ENCODE peak calls at places on chromosomes 12 and 14, in six cellular contexts. M, B, Z, C, F and X are unnamed samples.

GRCh38 chr14:95297832-95298231 is 21.9 kb downstream of the CLMN start:
- DNase-seq in M (no peak), B (no peak), Z (no peak), C (no peak), F (no peak), X (no peak)

GRCh38 chr12:20432290-20432689 is 64.0 kb downstream of the PDE3A start:
- DNase-seq in M (no peak), B (no peak), Z (no peak), C (no peak), F (no peak), X (no peak)

GRCh38 chr12:118357327-118358007 is 15.2 kb downstream of the TAOK3 start:
- DNase-seq in M (no peak), B (no peak), Z (peak; percentile 65), C (no peak), F (peak; percentile 66), X (no peak)

GRCh38 chr12:123936956-123937706 is 35.5 kb downstream of the CCDC92 start:
- DNase-seq in M (no peak), B (no peak), Z (no peak), C (no peak), F (no peak), X (no peak)

GRCh38 chr14:72558721-72559120 is 335.2 kb downstream of the DPF3 start:
- DNase-seq in M (no peak), B (no peak), Z (peak; percentile 56), C (peak; percentile 68), F (no peak), X (no peak)

GRCh38 chr12:87991483-87991882 is 37.7 kb downstream of the C12orf50 start:
- DNase-seq in M (no peak), B (no peak), Z (no peak), C (no peak), F (no peak), X (no peak)

GRCh38 chr12:95922231-95922630 is 20.2 kb downstream of the CCDC38 start:
- DNase-seq in M (no peak), B (no peak), Z (peak; percentile 33), C (no peak), F (no peak), X (no peak)

GRCh38 chr14:79809849-79810612 is 401.3 kb downstream of the DIO2 start:
- DNase-seq in M (no peak), B (no peak), Z (peak; percentile 41), C (no peak), F (peak; percentile 33), X (peak; percentile 8)

GRCh38 chr14:55074662-55075061 is 23.2 kb downstream of the MAPK1IP1L start:
- DNase-seq in M (no peak), B (peak; percentile 43), Z (peak; percentile 60), C (no peak), F (peak; percentile 35), X (no peak)

GRCh38 chr12:132427177-132427725 is 62.7 kb upstream of the FBRSL1 start:
- DNase-seq in M (no peak), B (no peak), Z (no peak), C (no peak), F (no peak), X (no peak)

GRCh38 chr14:106803379-106803778 is 1277.0 kb downstream of the TMEM121 start:
- DNase-seq in M (no peak), B (no peak), Z (no peak), C (no peak), F (no peak), X (no peak)
- H3K9me3 ChIP-seq in M (peaks cover 86% of the 10 kb centered on the region), B (peaks cover 49% of the 10 kb centered on the region), Z (peaks cover 18% of the 10 kb centered on the region), C (peaks cover 23% of the 10 kb centered on the region), F (peaks cover 2% of the 10 kb centered on the region), X (no peaks in the 10 kb centered on the region)

GRCh38 chr14:90674043-90674670 is 142.1 kb downstream of the TTC7B start:
- DNase-seq in M (no peak), B (no peak), Z (no peak), C (no peak), F (no peak), X (no peak)
- H3K4me2 ChIP-seq in M (no peak overlapping the region), B (no peak overlapping the region), Z (no peak overlapping the region), C (no peak overlapping the region), F (no peak overlapping the region), X (no peak overlapping the region)

GRCh38 chr12:24062642-24063245 is 113.3 kb upstream of the SOX5 start:
- DNase-seq in M (no peak), B (no peak), Z (no peak), C (no peak), F (no peak), X (no peak)

GRCh38 chr12:24054411-24054810 is 104.9 kb upstream of the SOX5 start:
- DNase-seq in M (no peak), B (no peak), Z (no peak), C (no peak), F (no peak), X (no peak)

GRCh38 chr12:24055747-24056146 is 106.3 kb upstream of the SOX5 start:
- DNase-seq in M (no peak), B (no peak), Z (no peak), C (no peak), F (no peak), X (no peak)

GRCh38 chr12:24060089-24060488 is 110.6 kb upstream of the SOX5 start:
- DNase-seq in M (no peak), B (no peak), Z (no peak), C (no peak), F (no peak), X (no peak)

GRCh38 chr12:24057920-24058476 is 108.5 kb upstream of the SOX5 start:
- DNase-seq in M (no peak), B (no peak), Z (no peak), C (no peak), F (no peak), X (no peak)
- H4K8ac ChIP-seq in M (no peak overlapping the region), B (no peak overlapping the region), Z (no peak overlapping the region), C (no peak overlapping the region), F (no peak overlapping the region), X (no peak overlapping the region)

DNA sequence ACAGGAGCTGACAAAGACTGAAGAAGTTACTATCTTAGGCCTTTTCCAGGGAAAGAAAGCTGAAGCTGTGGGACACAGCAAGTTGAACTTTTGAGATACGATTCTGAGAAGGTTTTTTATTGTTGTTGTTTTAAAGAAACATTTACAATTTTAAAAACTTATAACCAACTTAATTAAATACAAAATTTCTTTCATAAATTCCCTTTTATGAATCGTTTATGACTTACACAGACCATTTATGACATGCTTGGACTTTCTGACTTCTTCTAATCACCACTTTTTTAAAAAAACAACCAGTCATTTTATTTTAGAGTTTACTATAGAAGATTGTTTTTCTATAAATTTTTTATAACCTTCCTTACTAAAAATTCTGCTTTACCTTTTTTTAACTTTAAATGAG is 68.7 kb downstream of the DHRS2 start:
- DNase-seq in M (no peak), B (no peak), Z (no peak), C (no peak), F (peak; percentile 1), X (peak; percentile 35)
- H3K9me3 ChIP-seq in M (peaks cover 46% of the 10 kb centered on the region), B (peaks cover 60% of the 10 kb centered on the region), Z (peaks cover 6% of the 10 kb centered on the region), C (peaks cover 7% of the 10 kb centered on the region), F (peaks cover 21% of the 10 kb centered on the region), X (peaks cover 10% of the 10 kb centered on the region)

GRCh38 chr14:47195582-47195981 is 479.8 kb downstream of the MDGA2 start:
- DNase-seq in M (no peak), B (no peak), Z (no peak), C (no peak), F (no peak), X (no peak)

GRCh38 chr14:47186491-47186890 is 488.9 kb downstream of the MDGA2 start:
- DNase-seq in M (no peak), B (no peak), Z (no peak), C (no peak), F (peak; percentile 67), X (no peak)

GRCh38 chr14:47194051-47194450 is 481.4 kb downstream of the MDGA2 start:
- DNase-seq in M (no peak), B (no peak), Z (no peak), C (no peak), F (peak; percentile 54), X (no peak)

GRCh38 chr14:47189911-47190503 is 485.4 kb downstream of the MDGA2 start:
- DNase-seq in M (no peak), B (no peak), Z (no peak), C (no peak), F (no peak), X (no peak)

GRCh38 chr14:47191693-47192092 is 483.7 kb downstream of the MDGA2 start:
- DNase-seq in M (no peak), B (no peak), Z (no peak), C (no peak), F (no peak), X (no peak)
- H3K4me2 ChIP-seq in M (no peak overlapping the region), B (no peak overlapping the region), Z (no peak overlapping the region), C (no peak overlapping the region), F (no peak overlapping the region), X (no peak overlapping the region)

DNA sequence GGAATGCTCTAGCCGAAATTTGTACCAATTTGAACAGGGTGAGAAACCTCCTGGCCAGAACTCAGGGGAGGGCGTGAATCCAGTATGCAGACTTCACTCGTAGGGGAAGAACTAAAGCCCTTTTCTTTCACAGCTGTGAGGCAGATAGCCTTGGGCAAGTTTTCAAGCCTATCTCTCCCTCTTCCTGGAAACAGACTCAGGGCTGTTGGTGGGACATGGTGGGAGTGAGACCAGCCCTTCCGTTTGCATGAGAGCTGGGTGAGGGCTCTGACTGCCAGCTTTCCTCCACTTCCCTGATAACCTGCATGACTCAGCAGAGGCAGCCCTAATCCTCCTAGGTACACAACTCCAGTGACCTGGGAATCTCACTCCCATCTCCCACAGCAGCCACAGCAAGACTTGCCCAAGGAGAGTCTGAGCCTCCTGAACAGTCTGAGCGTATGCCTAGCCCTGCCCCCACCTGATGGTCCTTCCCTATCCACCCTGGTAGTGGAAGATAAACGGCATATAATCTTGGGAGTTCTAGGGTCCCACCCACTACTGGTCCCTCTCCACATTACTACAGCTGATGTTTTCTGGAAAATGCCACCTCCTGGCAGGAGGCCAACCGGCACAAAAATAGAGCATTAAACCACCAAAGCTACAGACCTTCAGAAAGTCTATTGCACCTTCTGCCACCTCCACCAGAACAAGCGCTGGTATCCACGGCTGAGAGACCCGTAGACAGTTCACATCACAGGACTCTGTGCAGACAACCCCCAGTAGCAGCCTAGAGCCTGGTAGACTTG is 170.2 kb upstream of the AMIGO2 start:
- DNase-seq in M (no peak), B (no peak), Z (no peak), C (no peak), F (no peak), X (no peak)
- H4K8ac ChIP-seq in M (no peak overlapping the region), B (peak overlapping the region; percentile 8), Z (no peak overlapping the region), C (peak overlapping the region; percentile 37), F (peak overlapping the region; percentile 4), X (no peak overlapping the region)